ENCODE peak calls at places on chromosomes 12 and 14, in four cellular contexts. One of them, this sample, is unnamed.

GRCh38 chr14:77980475-77981321 is 180.8 kb downstream of the ADCK1 start:
- DNase-seq in transverse colon: peak
- DNase-seq in IMR-90: no peak
- DNase-seq in CD8-positive, alpha-beta T cell: no peak
- DNase-seq in this sample: no peak

GRCh38 chr14:74290415-74290814 is 12.3 kb downstream of the ABCD4 start:
- DNase-seq in IMR-90: peak
- DNase-seq in transverse colon: no peak
- DNase-seq in CD8-positive, alpha-beta T cell: no peak
- DNase-seq in this sample: no peak

GRCh38 chr14:42687421-42687820 is 1080.7 kb downstream of the LRFN5 start:
- DNase-seq in transverse colon: no peak
- DNase-seq in CD8-positive, alpha-beta T cell: no peak
- DNase-seq in IMR-90: no peak
- DNase-seq in this sample: no peak

GRCh38 chr12:4810219-4810671 is 90.0 kb downstream of the GALNT8 start:
- DNase-seq in transverse colon: no peak
- DNase-seq in IMR-90: no peak
- DNase-seq in CD8-positive, alpha-beta T cell: no peak
- DNase-seq in this sample: no peak

GRCh38 chr14:104383088-104383805 is 196.3 kb upstream of the C14orf180 start:
- DNase-seq in IMR-90: no peak
- DNase-seq in transverse colon: no peak
- DNase-seq in CD8-positive, alpha-beta T cell: no peak
- DNase-seq in this sample: peak

GRCh38 chr12:92224685-92225331 is 79.2 kb upstream of the BTG1 start:
- DNase-seq in CD8-positive, alpha-beta T cell: no peak
- DNase-seq in IMR-90: peak
- DNase-seq in transverse colon: no peak
- DNase-seq in this sample: no peak

GRCh38 chr12:64893961-64894360 is 69.5 kb downstream of the TBC1D30 start:
- DNase-seq in transverse colon: no peak
- DNase-seq in CD8-positive, alpha-beta T cell: no peak
- DNase-seq in IMR-90: peak
- DNase-seq in this sample: no peak

GRCh38 chr14:64508215-64508776 is 3.7 kb downstream of the ZBTB1 start:
- DNase-seq in CD8-positive, alpha-beta T cell: no peak
- DNase-seq in IMR-90: no peak
- DNase-seq in transverse colon: no peak
- DNase-seq in this sample: no peak

GRCh38 chr14:24817638-24818053 is 183.7 kb upstream of the GZMB start:
- DNase-seq in IMR-90: peak
- DNase-seq in transverse colon: peak
- DNase-seq in CD8-positive, alpha-beta T cell: no peak
- DNase-seq in this sample: no peak

GRCh38 chr14:21880918-21881317 is 207.3 kb upstream of the OR4E1 start:
- DNase-seq in transverse colon: no peak
- DNase-seq in CD8-positive, alpha-beta T cell: no peak
- DNase-seq in IMR-90: no peak
- DNase-seq in this sample: no peak

GRCh38 chr14:64857979-64858740 is 21.5 kb downstream of the SPTB start:
- DNase-seq in CD8-positive, alpha-beta T cell: no peak
- DNase-seq in IMR-90: no peak
- DNase-seq in transverse colon: no peak
- DNase-seq in this sample: no peak

GRCh38 chr12:15179672-15180071 is 41.5 kb downstream of the RERG start:
- DNase-seq in transverse colon: no peak
- DNase-seq in IMR-90: no peak
- DNase-seq in CD8-positive, alpha-beta T cell: no peak
- DNase-seq in this sample: no peak
- TF ChIP-seq CTCF in transverse colon: no peak
- TF ChIP-seq CTCF in IMR-90: no peak
- TF ChIP-seq CTCF in CD8-positive, alpha-beta T cell: no peak
- TF ChIP-seq CTCF in this sample: no peak

DNA sequence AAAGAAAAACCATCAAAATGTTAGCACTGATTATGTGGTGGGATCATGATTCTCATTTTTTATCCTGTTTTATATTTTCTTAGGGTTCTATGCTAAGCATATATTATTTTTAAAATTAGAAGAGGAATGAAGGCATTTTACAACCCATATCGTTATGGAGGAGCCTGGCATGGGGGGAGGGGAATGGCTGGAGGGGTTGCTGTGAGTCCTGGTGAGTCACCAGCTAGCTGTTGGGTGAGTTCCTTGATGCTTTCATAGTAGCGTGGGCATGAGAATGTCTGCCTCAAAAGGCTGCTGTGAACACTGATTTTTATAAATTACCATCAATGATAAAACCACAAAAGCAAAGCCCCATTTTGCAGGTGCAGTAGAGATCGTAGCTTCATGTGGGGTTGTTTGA is 46.9 kb downstream of the C14orf132 start:
- DNase-seq in CD8-positive, alpha-beta T cell: no peak
- DNase-seq in IMR-90: peak
- DNase-seq in transverse colon: no peak
- DNase-seq in this sample: no peak
- TF ChIP-seq CTCF in CD8-positive, alpha-beta T cell: no peak
- TF ChIP-seq CTCF in IMR-90: no peak
- TF ChIP-seq CTCF in transverse colon: no peak
- TF ChIP-seq CTCF in this sample: no peak

DNA sequence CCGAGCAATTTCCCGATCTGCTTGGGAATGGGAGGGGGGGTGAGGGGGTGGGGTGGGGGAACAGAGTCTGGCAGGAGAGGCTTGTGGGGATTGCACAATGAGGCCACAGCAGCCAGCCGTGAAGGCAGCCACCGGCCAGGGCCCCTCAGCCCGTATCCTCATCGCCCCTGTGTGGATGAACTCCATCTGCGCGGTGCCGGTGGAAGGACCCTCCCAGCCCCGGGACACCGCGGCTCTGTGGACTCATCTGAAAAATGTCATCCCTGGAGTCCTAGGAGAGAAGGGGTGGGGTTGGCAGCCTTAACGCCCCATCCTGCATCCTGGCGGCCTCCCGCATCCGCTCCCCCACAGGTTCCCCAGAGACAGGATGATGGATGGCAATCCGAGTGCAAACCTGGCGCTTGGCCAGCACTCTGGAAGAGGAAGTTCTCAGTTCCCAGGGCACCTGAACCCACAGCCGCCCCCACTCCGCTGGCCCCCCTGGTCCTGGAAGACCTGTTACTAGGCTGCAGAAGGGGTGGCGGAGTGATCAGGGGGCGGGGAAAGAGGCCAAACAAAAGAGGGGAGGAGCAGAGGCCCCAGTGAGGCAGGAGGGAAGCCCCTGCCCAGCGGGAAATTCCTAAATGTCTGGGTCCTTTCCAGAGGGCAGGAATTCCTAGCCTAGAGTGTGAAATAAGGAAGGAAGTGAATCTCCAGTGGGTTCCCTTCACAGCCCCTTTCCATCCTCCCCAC is 1.2 kb upstream of the TNFAIP2 start:
- DNase-seq in transverse colon: peak
- DNase-seq in IMR-90: peak
- DNase-seq in CD8-positive, alpha-beta T cell: no peak
- DNase-seq in this sample: no peak
- TF ChIP-seq CTCF in transverse colon: no peak
- TF ChIP-seq CTCF in IMR-90: no peak
- TF ChIP-seq CTCF in CD8-positive, alpha-beta T cell: no peak
- TF ChIP-seq CTCF in this sample: no peak

GRCh38 chr12:14892726-14893442 is 7.2 kb upstream of the MGP start:
- DNase-seq in transverse colon: peak
- DNase-seq in CD8-positive, alpha-beta T cell: no peak
- DNase-seq in IMR-90: peak
- DNase-seq in this sample: no peak
- TF ChIP-seq CTCF in transverse colon: no peak
- TF ChIP-seq CTCF in CD8-positive, alpha-beta T cell: no peak
- TF ChIP-seq CTCF in IMR-90: no peak
- TF ChIP-seq CTCF in this sample: no peak

DNA sequence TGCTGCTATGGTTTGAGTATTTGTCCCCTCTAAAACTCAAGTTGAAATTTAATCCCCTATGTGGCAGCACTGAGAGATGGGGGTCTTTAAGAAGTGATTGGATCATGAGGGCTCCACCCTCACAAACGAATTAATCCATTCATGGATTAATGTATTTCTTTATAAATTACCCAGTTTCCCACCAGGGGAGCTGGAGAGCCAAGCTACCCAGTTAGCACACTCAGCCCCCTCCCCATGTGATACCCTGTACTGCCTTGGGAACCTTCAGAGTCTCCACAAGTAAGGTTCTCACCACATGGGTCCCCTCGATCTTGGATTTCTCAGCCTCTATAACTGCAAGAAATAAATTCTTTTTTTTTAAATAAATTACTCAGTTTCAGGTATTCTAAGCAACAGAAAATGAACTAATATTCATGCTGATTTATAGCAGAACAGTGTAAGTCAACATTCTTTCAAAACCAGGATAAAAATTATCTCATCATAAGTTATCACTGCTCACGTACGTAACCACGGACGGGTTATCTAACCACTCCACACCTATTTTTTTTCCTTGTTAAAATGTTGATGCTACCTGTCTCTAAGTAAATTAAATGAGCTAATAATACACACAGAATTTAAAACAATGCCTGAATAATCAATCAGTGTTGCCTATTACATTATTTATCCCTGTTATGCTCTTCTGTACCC is 3.6 kb downstream of the NAP1L1 start:
- DNase-seq in CD8-positive, alpha-beta T cell: no peak
- DNase-seq in IMR-90: no peak
- DNase-seq in transverse colon: no peak
- DNase-seq in this sample: no peak
- TF ChIP-seq CTCF in CD8-positive, alpha-beta T cell: peak
- TF ChIP-seq CTCF in IMR-90: peak
- TF ChIP-seq CTCF in transverse colon: no peak
- TF ChIP-seq CTCF in this sample: no peak

DNA sequence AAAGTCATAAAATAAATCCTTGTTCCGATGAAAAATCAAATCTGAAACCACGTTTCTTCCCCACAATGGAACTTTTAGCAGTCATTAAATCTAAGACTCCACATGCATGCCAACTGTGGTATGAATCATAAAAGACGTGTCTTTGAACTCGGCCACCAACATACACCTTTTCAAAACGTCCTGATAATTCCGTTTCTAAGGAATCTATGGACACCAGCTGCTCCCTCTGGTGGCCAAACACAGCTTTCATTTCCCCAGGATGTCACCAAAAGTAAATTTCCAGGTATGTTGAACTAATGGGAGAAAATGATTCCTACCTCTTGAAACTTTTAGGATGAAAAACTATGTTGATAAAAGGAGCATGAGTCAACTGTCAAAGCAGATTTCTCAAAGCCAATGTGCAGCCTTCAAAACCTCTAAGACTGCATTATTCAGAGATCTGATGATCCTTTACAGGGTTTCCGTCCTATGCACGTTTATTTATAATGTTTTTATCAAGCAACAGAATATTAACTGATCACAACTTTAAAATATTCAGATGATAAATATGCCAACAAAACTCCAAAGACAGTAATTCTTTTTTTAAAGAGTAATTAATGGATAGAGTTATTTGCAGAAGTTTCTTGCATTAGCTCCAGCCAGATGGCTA is 96.2 kb downstream of the CIT start:
- DNase-seq in transverse colon: peak
- DNase-seq in CD8-positive, alpha-beta T cell: no peak
- DNase-seq in IMR-90: peak
- DNase-seq in this sample: no peak
- TF ChIP-seq CTCF in transverse colon: peak
- TF ChIP-seq CTCF in CD8-positive, alpha-beta T cell: peak
- TF ChIP-seq CTCF in IMR-90: peak
- TF ChIP-seq CTCF in this sample: no peak

GRCh38 chr14:90571149-90571548 is 174.3 kb downstream of the CALM1 start:
- DNase-seq in IMR-90: no peak
- DNase-seq in CD8-positive, alpha-beta T cell: no peak
- DNase-seq in transverse colon: no peak
- DNase-seq in this sample: no peak
- TF ChIP-seq CTCF in IMR-90: no peak
- TF ChIP-seq CTCF in CD8-positive, alpha-beta T cell: no peak
- TF ChIP-seq CTCF in transverse colon: no peak
- TF ChIP-seq CTCF in this sample: no peak

GRCh38 chr14:28264306-28264705 is 502.3 kb upstream of the FOXG1 start:
- DNase-seq in transverse colon: no peak
- DNase-seq in CD8-positive, alpha-beta T cell: no peak
- DNase-seq in IMR-90: no peak
- DNase-seq in this sample: no peak
- TF ChIP-seq CTCF in transverse colon: no peak
- TF ChIP-seq CTCF in CD8-positive, alpha-beta T cell: no peak
- TF ChIP-seq CTCF in IMR-90: no peak
- TF ChIP-seq CTCF in this sample: no peak

DNA sequence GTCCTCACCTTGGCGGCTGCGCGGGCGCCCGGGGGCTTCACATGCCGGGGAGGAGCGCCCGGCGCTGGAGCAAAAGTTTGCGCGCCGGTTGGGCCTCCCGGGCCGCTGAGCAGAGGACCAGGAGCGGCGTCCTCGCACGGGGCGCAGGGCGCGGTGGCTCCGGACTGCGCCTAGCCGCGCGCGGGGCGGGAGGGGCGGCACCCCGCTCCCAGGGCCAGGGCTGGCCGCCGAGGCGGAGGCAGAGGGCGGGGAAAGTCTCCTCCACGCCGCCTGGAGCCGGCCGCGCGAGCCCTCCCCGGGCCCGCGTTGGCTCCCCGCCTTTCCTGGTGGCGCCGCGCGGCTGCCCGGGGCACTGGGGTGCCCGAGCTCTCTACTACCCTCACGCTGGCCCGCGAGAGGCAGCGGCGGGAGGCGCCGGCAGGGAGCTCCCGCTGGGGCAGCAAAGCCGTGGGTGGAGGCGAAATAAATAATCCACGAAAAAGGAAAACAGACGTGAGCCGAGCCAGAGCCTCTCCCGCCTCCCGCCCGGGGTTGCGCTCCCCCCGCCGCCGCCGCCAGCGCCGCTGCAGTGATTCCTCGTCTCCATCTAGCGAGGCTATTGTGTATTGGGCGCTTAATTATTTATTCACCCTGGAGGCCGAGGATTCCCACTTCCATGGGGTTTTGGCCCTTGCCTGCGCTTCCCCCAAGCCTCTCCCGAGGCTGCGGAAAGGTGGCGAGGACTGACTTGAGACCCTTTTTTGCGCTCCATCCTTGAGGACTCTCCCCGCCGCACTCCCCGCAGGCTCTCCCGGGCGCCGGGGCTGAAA is 476 bp upstream of the PRIMA1 start:
- DNase-seq in CD8-positive, alpha-beta T cell: no peak
- DNase-seq in IMR-90: no peak
- DNase-seq in transverse colon: peak
- DNase-seq in this sample: no peak
- TF ChIP-seq CTCF in CD8-positive, alpha-beta T cell: no peak
- TF ChIP-seq CTCF in IMR-90: no peak
- TF ChIP-seq CTCF in transverse colon: peak
- TF ChIP-seq CTCF in this sample: no peak

DNA sequence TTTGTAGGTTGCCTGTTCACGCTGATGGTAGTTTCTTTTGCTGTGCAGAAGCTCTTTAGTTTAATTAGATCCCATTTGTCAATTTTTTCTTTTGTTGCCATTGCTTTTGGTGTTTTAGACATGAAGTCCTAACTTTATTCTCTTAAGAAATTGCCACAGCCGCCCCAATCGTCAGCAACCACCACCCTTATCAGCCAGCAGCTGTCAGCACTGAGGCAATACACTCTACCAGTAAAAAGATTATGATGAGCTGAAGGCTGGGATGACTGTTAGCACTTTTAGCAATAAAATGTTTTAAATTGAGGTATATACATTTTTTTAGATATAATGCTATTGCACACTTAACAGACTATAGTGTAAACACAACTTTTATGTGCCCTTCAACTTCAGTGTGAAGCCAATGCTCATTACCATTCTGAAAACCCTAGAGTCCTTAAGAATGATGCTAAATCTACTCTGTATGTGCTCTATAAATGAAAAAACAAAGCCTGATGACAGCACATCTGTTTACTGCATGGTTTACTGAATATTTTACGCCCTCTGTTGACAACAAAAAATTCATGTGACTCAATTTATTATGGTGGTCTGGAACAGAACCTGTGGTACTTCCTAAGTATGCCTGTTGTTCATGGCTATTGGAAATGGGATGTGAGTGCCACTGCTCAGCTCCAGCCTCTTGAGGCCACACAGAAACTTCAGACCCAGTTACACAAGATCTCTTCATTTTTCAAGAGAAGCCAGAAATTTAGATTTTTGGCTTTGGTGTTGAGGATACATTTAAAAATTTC is 197.4 kb downstream of the DUSP6 start:
- DNase-seq in transverse colon: no peak
- DNase-seq in IMR-90: peak
- DNase-seq in CD8-positive, alpha-beta T cell: no peak
- DNase-seq in this sample: no peak
- TF ChIP-seq CTCF in transverse colon: no peak
- TF ChIP-seq CTCF in IMR-90: no peak
- TF ChIP-seq CTCF in CD8-positive, alpha-beta T cell: no peak
- TF ChIP-seq CTCF in this sample: no peak